ENCODE peak calls at places on chromosomes 5 and 9, in seven cellular contexts. Q, K, U, Y, F, I and S are unnamed samples.

GRCh38 chr9:16001856-16002255 is 449.0 kb downstream of the CCDC171 start:
- DNase-seq in Q (no peak), K (no peak), U (no peak), Y (no peak), F (no peak), I (peak; percentile 52), S (no peak)

GRCh38 chr5:1823381-1824034 is 22.3 kb downstream of the NDUFS6 start:
- DNase-seq in Q (no peak), K (no peak), U (no peak), Y (no peak), F (no peak), I (no peak), S (no peak)

GRCh38 chr9:83622814-83623633 is at the start of gene IDNK:
- DNase-seq in Q (no peak), K (no peak), U (peak; percentile 63), Y (peak; percentile 54), F (peak; percentile 43), I (peak; percentile 53), S (peak; percentile 50)

GRCh38 chr9:82961504-82962125 is 101.3 kb downstream of the RASEF start:
- DNase-seq in Q (no peak), K (peak; percentile 43), U (peak; percentile 74), Y (peak; percentile 6), F (peak; percentile 72), I (peak; percentile 58), S (peak; percentile 52)

GRCh38 chr9:18499987-18500386 is 26.0 kb downstream of the ADAMTSL1 start:
- DNase-seq in Q (no peak), K (peak; percentile 19), U (no peak), Y (no peak), F (no peak), I (peak; percentile 42), S (no peak)

GRCh38 chr5:132081458-132081857 is 7.9 kb downstream of the CSF2 start:
- DNase-seq in Q (no peak), K (no peak), U (no peak), Y (no peak), F (no peak), I (no peak), S (no peak)

GRCh38 chr9:121168052-121168451 is 33.6 kb downstream of the RAB14 start:
- DNase-seq in Q (no peak), K (no peak), U (no peak), Y (no peak), F (peak; percentile 75), I (no peak), S (no peak)

GRCh38 chr9:115595951-115596742 is 478.2 kb upstream of the TNC start:
- DNase-seq in Q (no peak), K (no peak), U (no peak), Y (no peak), F (no peak), I (peak; percentile 86), S (no peak)

GRCh38 chr9:95096807-95097206 is 220.7 kb downstream of the FANCC start:
- DNase-seq in Q (no peak), K (no peak), U (no peak), Y (no peak), F (no peak), I (no peak), S (no peak)

GRCh38 chr5:123776761-123777160 is 264.8 kb downstream of the CSNK1G3 start:
- DNase-seq in Q (no peak), K (peak; percentile 84), U (no peak), Y (no peak), F (no peak), I (peak; percentile 20), S (no peak)

GRCh38 chr9:123960965-123961364 is 31.0 kb upstream of the DENND1A start:
- DNase-seq in Q (no peak), K (no peak), U (no peak), Y (no peak), F (no peak), I (no peak), S (no peak)

GRCh38 chr5:17224858-17225436 is 7.5 kb downstream of the BASP1 start:
- DNase-seq in Q (no peak), K (no peak), U (no peak), Y (no peak), F (no peak), I (peak; percentile 39), S (no peak)

GRCh38 chr5:170755679-170756456 is 27.7 kb upstream of the GABRP start:
- DNase-seq in Q (no peak), K (no peak), U (no peak), Y (no peak), F (peak; percentile 85), I (no peak), S (no peak)

GRCh38 chr9:111601237-111602018 is 2.0 kb upstream of the PTGR1 start:
- DNase-seq in Q (no peak), K (no peak), U (no peak), Y (no peak), F (no peak), I (peak; percentile 72), S (no peak)

GRCh38 chr9:124280176-124280691 is 22.5 kb downstream of the NEK6 start:
- DNase-seq in Q (peak; percentile 58), K (peak; percentile 56), U (no peak), Y (no peak), F (no peak), I (peak; percentile 83), S (peak; percentile 54)

GRCh38 chr9:127976498-127976897 is 4.3 kb downstream of the EEIG1 start:
- DNase-seq in Q (no peak), K (no peak), U (no peak), Y (peak; percentile 61), F (peak; percentile 79), I (no peak), S (no peak)

GRCh38 chr9:6410653-6411052 is 2.3 kb upstream of the UHRF2 start:
- DNase-seq in Q (no peak), K (no peak), U (no peak), Y (no peak), F (no peak), I (no peak), S (no peak)

GRCh38 chr9:133893191-133893994 is 98.7 kb downstream of the VAV2 start:
- DNase-seq in Q (no peak), K (no peak), U (no peak), Y (no peak), F (no peak), I (no peak), S (no peak)

GRCh38 chr9:15999422-16000339 is 446.8 kb downstream of the CCDC171 start:
- DNase-seq in Q (no peak), K (peak; percentile 79), U (no peak), Y (no peak), F (no peak), I (peak; percentile 96), S (peak; percentile 60)

GRCh38 chr9:21395778-21396717 is 10.8 kb upstream of the IFNA2 start:
- DNase-seq in Q (no peak), K (no peak), U (peak; percentile 79), Y (peak; percentile 61), F (peak; percentile 10), I (peak; percentile 19), S (peak; percentile 37)

GRCh38 chr5:113022661-113023060 is 46.1 kb downstream of the DCP2 start:
- DNase-seq in Q (no peak), K (no peak), U (no peak), Y (no peak), F (no peak), I (peak; percentile 36), S (no peak)

GRCh38 chr5:80834710-80835109 is 125.5 kb upstream of the RASGRF2 start:
- DNase-seq in Q (no peak), K (no peak), U (no peak), Y (no peak), F (no peak), I (no peak), S (no peak)